ENCODE peak calls at places on chromosomes 13 and 19, in six cellular contexts. N is WTC11, Z is fibroblast of the conjunctiva, S is GM23248, K is NCI-H1417 treated with DMSO at 0.1 percent for 48 hours, I is germinal center. D is an unnamed sample.

GRCh38 chr19:55390461-55390880 is 4.7 kb downstream of the RPL28 start:
- DNase-seq in K (no peak), S (no peak), I (no peak), Z (no peak), N (no peak), D (no peak)

GRCh38 chr13:52356327-52356726 is 49.6 kb downstream of the THSD1 start:
- DNase-seq in Z (no peak), N (no peak), K (no peak), S (peak), I (no peak), D (no peak)

GRCh38 chr19:35144600-35145436 is 1.8 kb downstream of the FXYD7 start:
- DNase-seq in S (no peak), I (no peak), Z (no peak), N (peak), K (no peak), D (peak)

GRCh38 chr13:75334634-75335447 is 147.1 kb downstream of the TBC1D4 start:
- DNase-seq in I (no peak), S (no peak), Z (no peak), K (no peak), N (no peak), D (no peak)

GRCh38 chr19:3492919-3493318 is 7.6 kb downstream of the DOHH start:
- DNase-seq in N (no peak), Z (no peak), K (no peak), I (no peak), S (no peak), D (no peak)

GRCh38 chr19:50233308-50233910 is 30.0 kb downstream of the MYH14 start:
- DNase-seq in I (no peak), K (no peak), N (no peak), Z (no peak), S (no peak), D (no peak)

GRCh38 chr19:6086081-6086858 is 24.0 kb downstream of the RFX2 start:
- DNase-seq in S (peak), K (no peak), N (no peak), Z (no peak), I (no peak), D (no peak)

GRCh38 chr19:6856749-6857372 is 30.5 kb upstream of the ADGRE1 start:
- DNase-seq in K (no peak), Z (no peak), I (no peak), N (no peak), S (peak), D (no peak)

GRCh38 chr19:7833225-7834156 is 3.5 kb downstream of the EVI5L start:
- DNase-seq in Z (peak), N (no peak), I (no peak), S (peak), K (no peak), D (no peak)

GRCh38 chr19:54229146-54229545 is 6.3 kb upstream of the LILRB3 start:
- DNase-seq in K (no peak), I (no peak), Z (no peak), S (no peak), N (no peak), D (no peak)

GRCh38 chr19:18253716-18254115 is 20.5 kb downstream of the IQCN start:
- DNase-seq in N (no peak), S (peak), K (no peak), I (no peak), Z (no peak), D (no peak)

GRCh38 chr19:46863818-46864629 is 3.2 kb downstream of the ARHGAP35 start:
- DNase-seq in K (no peak), S (peak), N (peak), I (no peak), Z (peak), D (no peak)

GRCh38 chr19:40705362-40705651 is 11.4 kb downstream of the COQ8B start:
- DNase-seq in K (no peak), S (no peak), Z (no peak), N (no peak), I (no peak), D (no peak)

GRCh38 chr13:46039421-46040036 is 13.0 kb downstream of the ZC3H13 start:
- DNase-seq in Z (no peak), S (peak), K (no peak), I (no peak), N (no peak), D (no peak)

GRCh38 chr19:45597425-45598111 is 4.4 kb downstream of the GPR4 start:
- DNase-seq in N (no peak), S (no peak), K (no peak), I (no peak), Z (no peak), D (no peak)

GRCh38 chr19:55474269-55475265 is 1.9 kb upstream of the ZNF628 start:
- DNase-seq in S (peak), N (no peak), K (no peak), I (no peak), Z (no peak), D (no peak)

GRCh38 chr19:33246729-33247440 is 21.2 kb upstream of the SLC7A10 start:
- DNase-seq in N (no peak), K (no peak), Z (no peak), S (peak), I (no peak), D (peak)

GRCh38 chr13:90246946-90247345 is 1100.5 kb upstream of the MIR17HG start:
- DNase-seq in S (no peak), I (no peak), Z (no peak), N (no peak), K (no peak), D (no peak)

GRCh38 chr13:34502011-34502410 is 440.1 kb upstream of the NBEA start:
- DNase-seq in I (no peak), K (no peak), Z (no peak), N (no peak), S (no peak), D (no peak)